ENCODE peak calls at places on chromosomes 7 and 10, in seven cellular contexts. One of them, this sample, is unnamed.

GRCh38 chr7:3028071-3028766 is 15.4 kb downstream of the CARD11 start:
- DNase-seq in ovary: no peak
- DNase-seq in CD8-positive, alpha-beta T cell: peak
- DNase-seq in AG04450: no peak
- DNase-seq in kidney epithelial cell: peak
- DNase-seq in HCT116: no peak
- DNase-seq in OCI-LY7: no peak
- DNase-seq in this sample: peak

GRCh38 chr10:21452203-21452602 is 73.3 kb downstream of the SKIDA1 start:
- DNase-seq in HCT116: no peak
- DNase-seq in CD8-positive, alpha-beta T cell: no peak
- DNase-seq in AG04450: no peak
- DNase-seq in ovary: no peak
- DNase-seq in OCI-LY7: no peak
- DNase-seq in kidney epithelial cell: no peak
- DNase-seq in this sample: no peak

GRCh38 chr10:125037145-125037544 is 95.2 kb downstream of the ZRANB1 start:
- DNase-seq in HCT116: peak
- DNase-seq in kidney epithelial cell: peak
- DNase-seq in AG04450: no peak
- DNase-seq in CD8-positive, alpha-beta T cell: no peak
- DNase-seq in ovary: peak
- DNase-seq in OCI-LY7: no peak
- DNase-seq in this sample: peak

GRCh38 chr7:1197997-1198632 is 34.6 kb upstream of the UNCX start:
- DNase-seq in AG04450: peak
- DNase-seq in CD8-positive, alpha-beta T cell: no peak
- DNase-seq in ovary: no peak
- DNase-seq in kidney epithelial cell: no peak
- DNase-seq in OCI-LY7: no peak
- DNase-seq in HCT116: no peak
- DNase-seq in this sample: no peak

GRCh38 chr10:33165911-33166310 is 168.6 kb downstream of the NRP1 start:
- DNase-seq in kidney epithelial cell: no peak
- DNase-seq in OCI-LY7: no peak
- DNase-seq in HCT116: no peak
- DNase-seq in ovary: no peak
- DNase-seq in CD8-positive, alpha-beta T cell: no peak
- DNase-seq in AG04450: no peak
- DNase-seq in this sample: no peak

GRCh38 chr7:155405399-155406318 is 52.3 kb upstream of the EN2 start:
- DNase-seq in kidney epithelial cell: no peak
- DNase-seq in ovary: no peak
- DNase-seq in OCI-LY7: no peak
- DNase-seq in CD8-positive, alpha-beta T cell: no peak
- DNase-seq in HCT116: no peak
- DNase-seq in AG04450: no peak
- DNase-seq in this sample: no peak

GRCh38 chr10:60271319-60272040 is 118.2 kb downstream of the ANK3 start:
- DNase-seq in ovary: no peak
- DNase-seq in AG04450: no peak
- DNase-seq in HCT116: no peak
- DNase-seq in CD8-positive, alpha-beta T cell: no peak
- DNase-seq in OCI-LY7: peak
- DNase-seq in kidney epithelial cell: no peak
- DNase-seq in this sample: no peak

GRCh38 chr7:24756989-24757798 is at the start of gene GSDME:
- DNase-seq in CD8-positive, alpha-beta T cell: no peak
- DNase-seq in OCI-LY7: peak
- DNase-seq in ovary: peak
- DNase-seq in HCT116: no peak
- DNase-seq in AG04450: peak
- DNase-seq in kidney epithelial cell: no peak
- DNase-seq in this sample: no peak

GRCh38 chr7:100745184-100745583 is 11.8 kb downstream of the ZAN start:
- DNase-seq in OCI-LY7: no peak
- DNase-seq in kidney epithelial cell: no peak
- DNase-seq in AG04450: no peak
- DNase-seq in HCT116: peak
- DNase-seq in ovary: peak
- DNase-seq in CD8-positive, alpha-beta T cell: peak
- DNase-seq in this sample: no peak

GRCh38 chr10:107708981-107709380 is 544.5 kb upstream of the SORCS1 start:
- DNase-seq in AG04450: no peak
- DNase-seq in ovary: no peak
- DNase-seq in OCI-LY7: no peak
- DNase-seq in CD8-positive, alpha-beta T cell: no peak
- DNase-seq in kidney epithelial cell: no peak
- DNase-seq in HCT116: no peak
- DNase-seq in this sample: no peak

GRCh38 chr10:129455625-129456024 is 11.4 kb upstream of the MGMT start:
- DNase-seq in OCI-LY7: no peak
- DNase-seq in AG04450: no peak
- DNase-seq in CD8-positive, alpha-beta T cell: no peak
- DNase-seq in kidney epithelial cell: no peak
- DNase-seq in ovary: no peak
- DNase-seq in HCT116: no peak
- DNase-seq in this sample: no peak

GRCh38 chr10:110357252-110357780 is 52.6 kb upstream of the SMNDC1 start:
- DNase-seq in OCI-LY7: peak
- DNase-seq in HCT116: peak
- DNase-seq in kidney epithelial cell: peak
- DNase-seq in AG04450: peak
- DNase-seq in ovary: peak
- DNase-seq in CD8-positive, alpha-beta T cell: peak
- DNase-seq in this sample: no peak

GRCh38 chr7:28076421-28077163 is 104.0 kb downstream of the JAZF1 start:
- DNase-seq in ovary: no peak
- DNase-seq in HCT116: no peak
- DNase-seq in OCI-LY7: no peak
- DNase-seq in kidney epithelial cell: no peak
- DNase-seq in AG04450: no peak
- DNase-seq in CD8-positive, alpha-beta T cell: no peak
- DNase-seq in this sample: no peak

GRCh38 chr10:3548096-3548495 is 236.9 kb downstream of the KLF6 start:
- DNase-seq in OCI-LY7: no peak
- DNase-seq in kidney epithelial cell: no peak
- DNase-seq in HCT116: no peak
- DNase-seq in AG04450: no peak
- DNase-seq in ovary: no peak
- DNase-seq in CD8-positive, alpha-beta T cell: no peak
- DNase-seq in this sample: no peak

GRCh38 chr7:158572000-158572828 is 15.4 kb downstream of the PTPRN2 start:
- DNase-seq in kidney epithelial cell: no peak
- DNase-seq in ovary: no peak
- DNase-seq in HCT116: no peak
- DNase-seq in OCI-LY7: peak
- DNase-seq in AG04450: no peak
- DNase-seq in CD8-positive, alpha-beta T cell: no peak
- DNase-seq in this sample: no peak

GRCh38 chr10:113386005-113386404 is 166.8 kb upstream of the HABP2 start:
- DNase-seq in HCT116: peak
- DNase-seq in AG04450: no peak
- DNase-seq in OCI-LY7: no peak
- DNase-seq in CD8-positive, alpha-beta T cell: no peak
- DNase-seq in kidney epithelial cell: no peak
- DNase-seq in ovary: no peak
- DNase-seq in this sample: no peak

GRCh38 chr10:126090911-126091728 is 194.8 kb downstream of the FANK1 start:
- DNase-seq in AG04450: peak
- DNase-seq in ovary: no peak
- DNase-seq in CD8-positive, alpha-beta T cell: no peak
- DNase-seq in OCI-LY7: no peak
- DNase-seq in HCT116: no peak
- DNase-seq in kidney epithelial cell: peak
- DNase-seq in this sample: peak

GRCh38 chr7:50207251-50207564 is 97.3 kb upstream of the IKZF1 start:
- DNase-seq in OCI-LY7: no peak
- DNase-seq in AG04450: no peak
- DNase-seq in ovary: no peak
- DNase-seq in kidney epithelial cell: no peak
- DNase-seq in CD8-positive, alpha-beta T cell: no peak
- DNase-seq in HCT116: no peak
- DNase-seq in this sample: no peak

GRCh38 chr10:665579-666091 is 23.8 kb downstream of the DIP2C start:
- DNase-seq in OCI-LY7: no peak
- DNase-seq in kidney epithelial cell: no peak
- DNase-seq in ovary: peak
- DNase-seq in HCT116: no peak
- DNase-seq in AG04450: peak
- DNase-seq in CD8-positive, alpha-beta T cell: no peak
- DNase-seq in this sample: no peak

GRCh38 chr7:1893025-1893424 is 222.9 kb downstream of the ELFN1 start:
- DNase-seq in OCI-LY7: no peak
- DNase-seq in HCT116: no peak
- DNase-seq in ovary: no peak
- DNase-seq in AG04450: no peak
- DNase-seq in CD8-positive, alpha-beta T cell: peak
- DNase-seq in kidney epithelial cell: no peak
- DNase-seq in this sample: no peak

GRCh38 chr7:148325208-148325607 is 265.4 kb upstream of the C7orf33 start:
- DNase-seq in kidney epithelial cell: no peak
- DNase-seq in OCI-LY7: no peak
- DNase-seq in AG04450: no peak
- DNase-seq in ovary: no peak
- DNase-seq in CD8-positive, alpha-beta T cell: no peak
- DNase-seq in HCT116: no peak
- DNase-seq in this sample: no peak

GRCh38 chr7:47970750-47971149 is 8.7 kb downstream of the HUS1 start:
- DNase-seq in CD8-positive, alpha-beta T cell: no peak
- DNase-seq in AG04450: no peak
- DNase-seq in ovary: no peak
- DNase-seq in OCI-LY7: no peak
- DNase-seq in kidney epithelial cell: no peak
- DNase-seq in HCT116: no peak
- DNase-seq in this sample: no peak

DNA sequence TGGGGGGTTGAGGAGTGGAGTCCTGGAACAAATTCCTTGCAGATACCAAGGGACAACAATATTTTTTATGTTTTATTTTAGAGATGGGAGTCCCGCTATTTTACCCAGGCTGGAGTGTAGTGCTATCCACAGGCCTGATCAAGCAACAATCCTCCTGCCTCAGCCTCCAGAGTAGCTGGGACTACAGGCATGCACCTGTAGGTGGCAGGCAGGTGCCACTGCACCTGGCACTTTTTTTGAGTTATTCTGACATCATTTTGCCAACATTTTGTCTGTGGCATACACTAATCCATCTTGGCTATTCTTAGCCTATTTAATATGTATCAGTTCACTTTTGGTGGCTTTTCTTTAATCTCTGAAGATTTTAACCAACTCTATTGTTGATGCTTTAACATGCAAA is 317.8 kb upstream of the MTPN start:
- DNase-seq in HCT116: no peak
- DNase-seq in AG04450: no peak
- DNase-seq in kidney epithelial cell: no peak
- DNase-seq in ovary: no peak
- DNase-seq in OCI-LY7: peak
- DNase-seq in CD8-positive, alpha-beta T cell: no peak
- DNase-seq in this sample: no peak
- TF ChIP-seq CTCF in HCT116: peak
- TF ChIP-seq CTCF in AG04450: no peak
- TF ChIP-seq CTCF in kidney epithelial cell: no peak
- TF ChIP-seq CTCF in ovary: no peak
- TF ChIP-seq CTCF in OCI-LY7: peak
- TF ChIP-seq CTCF in CD8-positive, alpha-beta T cell: no peak
- TF ChIP-seq CTCF in this sample: no peak

DNA sequence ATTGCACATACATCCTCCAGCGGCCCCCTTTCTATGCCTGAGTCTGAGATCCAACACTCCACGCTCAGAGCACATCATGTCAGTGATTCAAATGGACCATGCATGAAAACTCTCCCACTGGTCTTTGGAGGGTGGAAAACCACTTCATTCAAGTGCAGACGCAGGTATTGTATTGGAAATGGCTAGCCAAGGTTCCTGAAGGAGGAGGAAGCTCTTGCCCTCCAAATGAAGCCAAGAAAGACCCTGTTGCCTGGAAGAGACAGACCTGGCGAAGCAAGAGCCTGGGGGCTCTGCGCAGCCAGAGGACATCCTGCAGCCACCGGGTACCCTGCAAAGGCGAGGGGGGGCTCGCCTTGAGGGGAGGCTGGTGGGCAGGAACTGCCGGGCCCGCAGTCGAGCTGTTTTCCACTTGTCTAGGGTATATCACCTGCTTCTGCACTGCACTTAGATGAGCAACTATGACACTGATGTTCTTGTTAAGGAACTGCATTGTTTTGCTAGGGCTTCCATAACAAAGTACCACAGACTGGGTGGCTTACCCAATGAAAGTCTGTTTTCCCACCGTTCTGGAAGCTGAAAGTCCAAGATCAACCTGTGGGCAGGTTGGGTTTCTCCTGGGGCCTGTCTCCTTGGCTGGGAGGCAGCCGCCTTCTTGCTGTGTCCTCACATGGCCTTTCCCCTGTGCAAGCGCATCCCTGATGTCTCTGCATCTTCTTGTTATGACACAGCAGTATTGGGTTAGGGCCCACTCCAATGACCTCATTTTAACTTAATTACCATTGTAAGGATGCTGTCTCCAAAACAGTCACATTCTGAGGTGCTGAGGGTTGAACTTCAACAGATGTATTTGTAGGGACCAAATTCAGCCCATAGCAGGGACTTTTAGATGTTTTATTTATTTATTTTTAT is 233.4 kb downstream of the ARHGAP12 start:
- DNase-seq in kidney epithelial cell: no peak
- DNase-seq in HCT116: no peak
- DNase-seq in OCI-LY7: no peak
- DNase-seq in CD8-positive, alpha-beta T cell: no peak
- DNase-seq in ovary: no peak
- DNase-seq in AG04450: no peak
- DNase-seq in this sample: no peak
- H3K4me3 ChIP-seq in kidney epithelial cell: no peak
- H3K4me3 ChIP-seq in HCT116: no peak
- H3K4me3 ChIP-seq in OCI-LY7: no peak
- H3K4me3 ChIP-seq in CD8-positive, alpha-beta T cell: no peak
- H3K4me3 ChIP-seq in ovary: no peak
- H3K4me3 ChIP-seq in AG04450: no peak
- H3K4me3 ChIP-seq in this sample: no peak

DNA sequence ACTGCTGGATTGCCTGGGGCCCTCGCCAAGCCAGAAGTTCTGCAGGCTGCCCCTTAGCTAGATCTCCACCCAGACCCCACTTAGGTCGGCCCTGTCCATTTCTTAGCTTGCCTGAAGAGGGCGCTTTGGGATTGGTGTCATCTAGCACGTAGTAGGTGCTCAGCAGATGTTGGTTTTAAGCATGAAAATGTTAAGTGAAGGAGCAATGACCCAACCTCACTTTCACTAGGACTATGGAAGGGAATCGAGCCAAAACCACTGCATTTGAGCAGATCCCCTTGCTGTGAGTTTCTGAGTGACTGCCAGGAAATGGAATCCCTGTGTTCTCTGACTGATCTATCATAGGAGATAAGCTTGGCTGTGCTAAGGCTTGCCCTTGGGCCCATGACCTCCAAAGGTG is 131.7 kb upstream of the EEPD1 start:
- DNase-seq in OCI-LY7: peak
- DNase-seq in CD8-positive, alpha-beta T cell: no peak
- DNase-seq in HCT116: peak
- DNase-seq in kidney epithelial cell: no peak
- DNase-seq in ovary: no peak
- DNase-seq in AG04450: no peak
- DNase-seq in this sample: no peak
- TF ChIP-seq CTCF in OCI-LY7: peak
- TF ChIP-seq CTCF in CD8-positive, alpha-beta T cell: no peak
- TF ChIP-seq CTCF in HCT116: peak
- TF ChIP-seq CTCF in kidney epithelial cell: peak
- TF ChIP-seq CTCF in ovary: no peak
- TF ChIP-seq CTCF in AG04450: peak
- TF ChIP-seq CTCF in this sample: peak

GRCh38 chr10:63467833-63468232 is 2.1 kb upstream of the JMJD1C start:
- DNase-seq in kidney epithelial cell: no peak
- DNase-seq in AG04450: no peak
- DNase-seq in OCI-LY7: no peak
- DNase-seq in HCT116: no peak
- DNase-seq in CD8-positive, alpha-beta T cell: no peak
- DNase-seq in ovary: no peak
- DNase-seq in this sample: no peak
- H3K4me3 ChIP-seq in kidney epithelial cell: no peak
- H3K4me3 ChIP-seq in AG04450: no peak
- H3K4me3 ChIP-seq in OCI-LY7: no peak
- H3K4me3 ChIP-seq in HCT116: no peak
- H3K4me3 ChIP-seq in CD8-positive, alpha-beta T cell: no peak
- H3K4me3 ChIP-seq in ovary: no peak
- H3K4me3 ChIP-seq in this sample: no peak